ENCODE peak calls at places on chromosome 22, in ten cellular contexts. K is tibial nerve, V is ovary, L is heart left ventricle, S is endothelial cell of umbilical vein, U is A549, D is gastrocnemius medialis, B is adrenal gland, Z is IMR-90, A is suprapubic skin. J is an unnamed sample.
A peak's percentile ranks its signal among the peaks of the same experiment; 100 is the strongest.

GRCh38 chr22:19037282-19038163 is 84.7 kb downstream of the DGCR2 start:
- DNase-seq in S (no peak), A (peak; percentile 44), B (no peak), D (no peak), V (no peak), L (no peak), U (no peak), K (no peak), Z (no peak), J (peak; percentile 10)

GRCh38 chr22:30763815-30764686 is 69.4 kb downstream of the OSBP2 start:
- DNase-seq in V (no peak), L (peak; percentile 38), S (peak; percentile 77), A (no peak), Z (peak; percentile 86), B (peak; percentile 78), D (peak; percentile 30), U (peak; percentile 59), K (no peak), J (no peak)

GRCh38 chr22:50445880-50446707 is 28.7 kb downstream of the SBF1 start:
- DNase-seq in S (no peak), U (no peak), B (no peak), Z (no peak), L (peak; percentile 21), A (no peak), V (no peak), D (no peak), K (no peak), J (no peak)

GRCh38 chr22:49422668-49423067 is 405.0 kb downstream of the BRD1 start:
- DNase-seq in D (no peak), L (no peak), A (no peak), K (no peak), U (no peak), V (no peak), B (no peak), S (no peak), Z (no peak), J (no peak)

GRCh38 chr22:34622602-34623001 is 443.4 kb upstream of the ISX start:
- DNase-seq in S (no peak), D (no peak), Z (no peak), U (no peak), K (no peak), V (no peak), L (no peak), B (no peak), A (no peak), J (no peak)

GRCh38 chr22:38199826-38200559 is 1.8 kb upstream of the MAFF start:
- DNase-seq in B (no peak), V (no peak), A (peak; percentile 60), K (no peak), Z (no peak), D (no peak), L (no peak), U (no peak), S (no peak), J (no peak)

GRCh38 chr22:39241632-39242388 is 3.0 kb downstream of the PDGFB start:
- DNase-seq in S (no peak), A (no peak), K (no peak), D (no peak), L (no peak), V (no peak), B (no peak), U (no peak), Z (no peak), J (no peak)

GRCh38 chr22:19766235-19766505 is 5.6 kb downstream of the TBX1 start:
- DNase-seq in V (no peak), S (no peak), K (no peak), Z (no peak), D (no peak), B (no peak), A (no peak), U (no peak), L (no peak), J (no peak)

GRCh38 chr22:36860438-36860820 is 377 bp upstream of the NCF4 start:
- DNase-seq in V (no peak), B (no peak), A (no peak), S (no peak), Z (no peak), D (no peak), L (no peak), K (no peak), U (no peak), J (no peak)

GRCh38 chr22:36860017-36860416 is 789 bp upstream of the NCF4 start:
- DNase-seq in S (no peak), L (no peak), K (no peak), V (no peak), Z (no peak), A (no peak), B (no peak), U (no peak), D (no peak), J (no peak)

GRCh38 chr22:36858966-36859365 is 1.8 kb upstream of the NCF4 start:
- DNase-seq in U (no peak), A (no peak), Z (no peak), S (no peak), B (no peak), D (no peak), V (no peak), K (no peak), L (no peak), J (no peak)

GRCh38 chr22:36862251-36863242 is 1.7 kb downstream of the NCF4 start:
- DNase-seq in Z (no peak), V (no peak), B (peak; percentile 26), A (no peak), K (no peak), S (no peak), D (peak; percentile 27), U (no peak), L (peak; percentile 43), J (no peak)

DNA sequence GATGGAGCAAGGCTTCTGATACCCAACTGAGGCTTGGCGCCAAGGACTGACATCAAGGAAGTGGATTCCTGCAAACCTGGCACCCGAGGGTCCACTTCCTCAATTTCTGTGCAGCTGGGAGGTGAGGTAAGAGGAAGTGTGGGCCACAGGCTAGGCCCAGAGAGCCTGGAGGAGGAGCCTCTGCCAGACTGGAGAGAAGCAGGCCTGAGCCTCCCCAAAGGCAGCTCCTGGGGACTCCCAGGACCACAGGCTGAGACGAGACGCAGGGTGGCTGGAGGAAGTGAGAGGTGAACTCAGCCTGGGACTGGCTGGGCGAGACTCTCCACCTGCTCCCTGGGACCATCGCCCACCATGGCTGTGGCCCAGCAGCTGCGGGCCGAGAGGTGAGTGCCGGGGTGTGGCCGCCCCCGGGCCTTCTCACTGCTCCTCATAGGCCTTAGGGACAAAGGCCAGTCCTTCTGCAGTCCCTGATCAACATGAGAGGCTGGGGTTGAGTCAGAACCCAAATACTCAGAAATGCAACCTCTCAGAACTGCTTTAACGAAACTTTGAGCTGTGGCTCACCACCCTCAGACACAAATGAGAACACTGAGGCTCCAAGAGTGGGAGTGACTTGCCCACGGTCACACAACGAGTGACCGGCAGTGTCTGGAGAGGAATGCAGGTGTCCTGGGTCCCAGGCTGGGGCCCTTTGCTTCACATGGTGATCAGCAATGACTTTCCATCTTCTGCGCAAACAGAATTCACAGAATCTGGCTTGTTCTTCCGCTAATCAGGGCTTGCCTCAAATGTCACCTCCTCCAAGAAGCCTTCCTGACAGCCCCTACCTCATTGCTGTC is at the start of gene NCF4:
- DNase-seq in A (peak; percentile 79), U (no peak), B (peak; percentile 56), V (no peak), S (no peak), K (peak; percentile 61), D (peak; percentile 57), L (peak; percentile 77), Z (no peak), J (no peak)
- TF ChIP-seq POLR2A in A (no peak), U (no peak), B (peak; percentile 31), V (no peak), S (no peak), K (no peak), D (no peak), L (no peak), Z (no peak), J (no peak)

GRCh38 chr22:46175631-46176030 is 25.3 kb downstream of the PPARA start:
- DNase-seq in V (no peak), K (no peak), S (no peak), Z (peak; percentile 86), B (no peak), D (no peak), U (no peak), L (no peak), A (no peak), J (no peak)

GRCh38 chr22:46171940-46172339 is 21.6 kb downstream of the PPARA start:
- DNase-seq in A (no peak), L (no peak), S (no peak), V (peak; percentile 72), Z (peak; percentile 74), U (no peak), D (peak; percentile 34), B (peak; percentile 39), K (no peak), J (no peak)

GRCh38 chr22:46172522-46172921 is 22.2 kb downstream of the PPARA start:
- DNase-seq in B (no peak), A (no peak), D (peak; percentile 81), Z (no peak), V (no peak), K (no peak), S (no peak), L (peak; percentile 54), U (no peak), J (no peak)

GRCh38 chr22:46176508-46177003 is 26.2 kb downstream of the PPARA start:
- DNase-seq in D (no peak), L (no peak), A (no peak), Z (no peak), S (no peak), U (no peak), B (no peak), K (no peak), V (no peak), J (no peak)

DNA sequence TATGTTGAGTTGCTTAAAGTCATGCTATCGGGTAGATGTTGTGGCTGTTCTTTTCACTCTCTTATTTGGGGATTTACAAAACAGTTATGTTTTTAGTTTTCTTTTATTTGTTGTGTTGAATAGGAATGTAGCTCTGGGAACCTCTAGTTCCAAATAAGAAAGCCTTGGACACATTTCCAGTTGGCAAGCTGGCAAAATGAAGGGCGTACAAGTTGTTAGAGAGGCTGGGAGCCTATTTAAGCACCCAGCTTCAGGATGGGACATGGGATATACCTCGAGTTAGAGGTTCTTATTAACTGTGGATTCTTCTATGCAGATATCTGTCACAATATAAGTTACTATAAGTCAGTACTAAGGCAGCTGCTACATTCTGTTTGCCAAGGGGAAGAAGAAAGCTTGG is 22.8 kb downstream of the PPARA start:
- DNase-seq in D (peak; percentile 23), V (peak; percentile 54), Z (no peak), L (no peak), K (no peak), S (no peak), B (no peak), A (no peak), U (no peak), J (no peak)
- H3K27ac ChIP-seq in D (peak overlapping the region; percentile 71), V (no peak overlapping the region), Z (no peak overlapping the region), L (peak overlapping the region; percentile 65), K (peak overlapping the region; percentile 25), S (no peak overlapping the region), B (peak overlapping the region; percentile 7), A (peak overlapping the region; percentile 6), U (no peak overlapping the region), J (no peak overlapping the region)

DNA sequence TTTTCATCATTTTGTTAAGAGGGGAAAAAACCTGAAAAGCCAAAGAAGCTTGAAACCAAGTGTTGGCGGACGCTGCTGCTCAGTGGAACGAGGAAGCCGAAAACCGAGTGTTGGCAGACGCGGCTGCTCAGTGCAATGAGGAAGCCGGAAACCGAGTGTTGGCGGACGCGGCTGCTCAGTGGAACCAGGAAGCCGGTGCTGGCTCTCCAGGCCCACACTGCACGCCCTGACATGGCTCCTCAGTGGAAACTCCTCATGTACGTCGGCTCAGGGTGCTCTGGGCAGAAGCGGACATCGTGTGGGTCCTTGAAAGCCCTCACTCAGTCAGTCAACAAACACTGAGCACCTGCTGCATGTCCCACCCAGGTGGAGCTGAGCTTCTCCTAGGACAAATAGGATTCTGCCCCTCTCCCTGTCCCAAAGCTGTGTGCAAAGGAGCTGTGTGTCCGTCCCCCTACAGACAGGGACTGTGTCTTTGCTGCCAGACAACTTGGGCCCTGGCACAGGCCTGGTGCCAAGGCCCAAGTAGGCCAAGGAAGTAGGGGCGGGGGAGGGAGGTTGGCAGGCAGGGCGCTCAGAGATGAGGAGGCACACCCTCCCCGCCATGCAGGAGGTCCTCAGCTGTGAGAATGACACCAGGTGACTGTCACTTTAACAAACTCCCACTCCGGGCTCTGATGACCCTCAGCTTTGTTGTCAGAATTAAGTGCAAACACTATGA is 37.3 kb downstream of the PHF21B start:
- DNase-seq in D (no peak), Z (peak; percentile 3), B (no peak), S (no peak), L (no peak), U (no peak), K (no peak), A (no peak), V (no peak), J (no peak)
- TF ChIP-seq POLR2A in D (no peak), Z (no peak), B (no peak), S (no peak), L (no peak), U (no peak), K (no peak), A (no peak), V (no peak), J (no peak)

GRCh38 chr22:24978308-24978707 is 25.8 kb downstream of the KIAA1671 start:
- DNase-seq in V (no peak), L (no peak), A (no peak), Z (no peak), K (no peak), D (no peak), U (no peak), B (no peak), S (no peak), J (no peak)

GRCh38 chr22:24976442-24977218 is 24.1 kb downstream of the KIAA1671 start:
- DNase-seq in D (no peak), S (no peak), B (no peak), A (peak; percentile 85), V (peak; percentile 86), U (no peak), Z (no peak), K (no peak), L (no peak), J (no peak)

GRCh38 chr22:24975125-24975640 is 22.7 kb downstream of the KIAA1671 start:
- DNase-seq in V (no peak), B (no peak), L (no peak), D (no peak), Z (no peak), K (no peak), U (no peak), S (no peak), A (no peak), J (no peak)

GRCh38 chr22:24975813-24976341 is 23.4 kb downstream of the KIAA1671 start:
- DNase-seq in B (no peak), V (peak; percentile 85), K (peak; percentile 74), A (peak; percentile 80), Z (no peak), S (no peak), L (peak; percentile 49), U (no peak), D (peak; percentile 60), J (peak; percentile 29)

DNA sequence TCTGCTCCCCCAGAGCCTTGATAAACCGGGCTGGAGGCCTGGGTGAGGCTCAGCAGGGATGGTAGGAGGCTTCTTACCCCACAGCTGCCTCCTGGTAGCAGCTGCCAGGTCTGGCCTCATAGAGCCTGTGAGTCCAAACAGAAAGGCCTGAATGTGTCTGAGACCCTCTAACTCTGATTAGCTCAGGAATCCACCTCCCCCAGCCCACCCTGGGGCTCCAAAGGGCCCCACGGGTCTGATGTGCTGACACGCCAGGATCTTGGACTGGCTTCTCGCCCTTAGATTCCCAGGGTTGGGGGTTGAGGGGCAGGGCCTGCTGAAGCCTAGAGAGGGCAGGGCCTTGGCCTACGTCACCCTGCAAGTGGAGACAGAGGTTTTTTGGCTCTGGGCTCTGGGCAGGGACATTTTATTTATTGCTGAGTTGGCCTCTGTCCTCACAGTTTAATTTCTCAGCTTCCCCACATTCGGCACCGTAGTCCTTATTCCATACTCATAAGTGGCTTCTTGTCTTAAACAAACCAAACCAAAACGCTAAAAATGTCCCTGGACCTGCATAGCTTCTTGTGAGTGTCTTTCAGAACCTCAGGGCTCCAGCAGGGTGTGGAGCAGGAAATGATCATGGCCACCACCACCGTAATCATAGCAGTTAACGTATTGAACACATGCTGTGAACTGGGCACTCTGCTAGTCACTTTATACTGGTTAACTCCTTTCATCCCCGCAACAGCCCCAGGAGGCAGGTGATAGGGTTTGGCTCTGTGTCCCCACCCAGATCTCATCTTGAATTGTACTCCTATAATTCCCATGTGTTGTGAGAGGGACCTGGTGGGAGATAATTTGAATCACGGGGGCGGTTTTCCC is 25.1 kb downstream of the KIAA1671 start:
- DNase-seq in L (peak; percentile 73), B (peak; percentile 79), A (peak; percentile 86), V (peak; percentile 80), U (no peak), Z (no peak), D (peak; percentile 28), K (peak; percentile 50), S (no peak), J (peak; percentile 30)
- H3K27ac ChIP-seq in L (peak overlapping the region; percentile 81), B (peak overlapping the region; percentile 84), A (peak overlapping the region; percentile 96), V (peak overlapping the region; percentile 92), U (no peak overlapping the region), Z (no peak overlapping the region), D (peak overlapping the region; percentile 72), K (peak overlapping the region; percentile 81), S (peak overlapping the region; percentile 15), J (peak overlapping the region; percentile 68)